ENCODE peak calls at places on chromosome 16, in ten cellular contexts. I is body of pancreas, B is tibial artery, Y is RWPE2, T is WERI-Rb-1, L is Panc1, R is cardiac muscle cell, U is Peyer's patch, M is lower lobe of right lung, X is sigmoid colon. K is an unnamed sample.

GRCh38 chr16:20285993-20286499 is 41.3 kb downstream of the GP2 start:
- DNase-seq in I (no peak), B (no peak), Y (no peak), T (no peak), L (no peak), R (no peak), U (no peak), M (no peak), X (no peak), K (no peak)

GRCh38 chr16:28292731-28293588 is 635 bp downstream of the SBK1 start:
- DNase-seq in I (peak; percentile 48), B (no peak), Y (no peak), T (peak; percentile 65), L (no peak), R (peak; percentile 57), U (no peak), M (no peak), X (no peak), K (no peak)

GRCh38 chr16:2514333-2515179 is 804 bp downstream of the ATP6V0C start:
- DNase-seq in I (peak; percentile 48), B (no peak), Y (no peak), T (no peak), L (no peak), R (no peak), U (peak; percentile 60), M (no peak), X (peak; percentile 77), K (no peak)

GRCh38 chr16:14559809-14560227 is 70.2 kb downstream of the PARN start:
- DNase-seq in I (peak; percentile 35), B (peak; percentile 54), Y (no peak), T (no peak), L (no peak), R (no peak), U (no peak), M (peak; percentile 68), X (no peak), K (no peak)

GRCh38 chr16:84559311-84559932 is 55.0 kb upstream of the MEAK7 start:
- DNase-seq in I (no peak), B (no peak), Y (no peak), T (no peak), L (no peak), R (no peak), U (no peak), M (no peak), X (no peak), K (no peak)

GRCh38 chr16:80577485-80578280 is 36.9 kb downstream of the DYNLRB2 start:
- DNase-seq in I (peak; percentile 56), B (no peak), Y (no peak), T (no peak), L (no peak), R (no peak), U (no peak), M (no peak), X (no peak), K (no peak)

GRCh38 chr16:47247691-47248090 is 103.9 kb upstream of the NETO2 start:
- DNase-seq in I (no peak), B (no peak), Y (no peak), T (no peak), L (no peak), R (no peak), U (no peak), M (no peak), X (no peak), K (no peak)

GRCh38 chr16:20747030-20747816 is 5.6 kb upstream of the THUMPD1 start:
- DNase-seq in I (no peak), B (no peak), Y (no peak), T (no peak), L (no peak), R (no peak), U (no peak), M (no peak), X (no peak), K (no peak)

GRCh38 chr16:58421529-58421928 is 29.3 kb downstream of the GINS3 start:
- DNase-seq in I (no peak), B (no peak), Y (no peak), T (no peak), L (no peak), R (peak; percentile 25), U (no peak), M (no peak), X (no peak), K (no peak)

GRCh38 chr16:3088925-3089716 is 10.0 kb downstream of the ZSCAN10 start:
- DNase-seq in I (no peak), B (no peak), Y (no peak), T (no peak), L (no peak), R (no peak), U (no peak), M (peak; percentile 72), X (no peak), K (no peak)

GRCh38 chr16:59188029-59188428 is 453.9 kb upstream of the GOT2 start:
- DNase-seq in I (no peak), B (no peak), Y (no peak), T (no peak), L (no peak), R (no peak), U (no peak), M (no peak), X (no peak), K (no peak)

GRCh38 chr16:65779196-65779595 is 587.3 kb upstream of the CDH5 start:
- DNase-seq in I (no peak), B (peak; percentile 33), Y (no peak), T (no peak), L (no peak), R (no peak), U (no peak), M (no peak), X (no peak), K (no peak)

DNA sequence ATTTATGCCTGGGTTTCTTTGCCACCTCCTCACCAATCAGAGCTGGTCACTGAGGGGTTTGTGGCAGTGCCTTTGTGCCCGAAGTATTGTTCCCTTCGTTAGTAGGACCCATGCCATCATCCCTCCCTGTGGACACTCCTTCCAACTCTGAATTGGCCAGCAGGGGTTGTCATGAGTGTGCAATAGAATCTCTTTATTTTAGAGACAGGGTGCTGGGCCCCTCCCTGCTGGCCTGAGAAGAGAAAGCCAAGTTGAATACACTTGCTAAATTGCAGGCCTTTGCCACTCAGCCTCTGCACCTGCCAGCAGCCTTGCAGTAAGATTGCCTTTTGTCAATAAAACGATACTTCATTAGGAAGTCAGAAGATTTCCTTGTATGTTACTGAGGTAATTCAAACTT is 40.7 kb upstream of the SLC12A3 start:
- DNase-seq in I (no peak), B (no peak), Y (no peak), T (peak; percentile 14), L (no peak), R (no peak), U (no peak), M (peak; percentile 59), X (no peak), K (no peak)
- TF ChIP-seq CTCF in I (no peak), B (no peak), Y (no peak), T (peak; percentile 16), L (no peak), R (peak; percentile 9), U (no peak), M (no peak), X (no peak), K (no peak)

GRCh38 chr16:68298312-68298711 is 12.4 kb downstream of the SLC7A6OS start:
- DNase-seq in I (no peak), B (no peak), Y (no peak), T (no peak), L (no peak), R (no peak), U (no peak), M (no peak), X (no peak), K (no peak)
- H3K27ac ChIP-seq in I (no peak overlapping the region), B (peak overlapping the region; percentile 39), Y (peak overlapping the region; percentile 59), T (no peak overlapping the region), L (no peak overlapping the region), R (peak overlapping the region; percentile 16), U (no peak overlapping the region), M (no peak overlapping the region), X (peak overlapping the region; percentile 61), K (no peak overlapping the region)

DNA sequence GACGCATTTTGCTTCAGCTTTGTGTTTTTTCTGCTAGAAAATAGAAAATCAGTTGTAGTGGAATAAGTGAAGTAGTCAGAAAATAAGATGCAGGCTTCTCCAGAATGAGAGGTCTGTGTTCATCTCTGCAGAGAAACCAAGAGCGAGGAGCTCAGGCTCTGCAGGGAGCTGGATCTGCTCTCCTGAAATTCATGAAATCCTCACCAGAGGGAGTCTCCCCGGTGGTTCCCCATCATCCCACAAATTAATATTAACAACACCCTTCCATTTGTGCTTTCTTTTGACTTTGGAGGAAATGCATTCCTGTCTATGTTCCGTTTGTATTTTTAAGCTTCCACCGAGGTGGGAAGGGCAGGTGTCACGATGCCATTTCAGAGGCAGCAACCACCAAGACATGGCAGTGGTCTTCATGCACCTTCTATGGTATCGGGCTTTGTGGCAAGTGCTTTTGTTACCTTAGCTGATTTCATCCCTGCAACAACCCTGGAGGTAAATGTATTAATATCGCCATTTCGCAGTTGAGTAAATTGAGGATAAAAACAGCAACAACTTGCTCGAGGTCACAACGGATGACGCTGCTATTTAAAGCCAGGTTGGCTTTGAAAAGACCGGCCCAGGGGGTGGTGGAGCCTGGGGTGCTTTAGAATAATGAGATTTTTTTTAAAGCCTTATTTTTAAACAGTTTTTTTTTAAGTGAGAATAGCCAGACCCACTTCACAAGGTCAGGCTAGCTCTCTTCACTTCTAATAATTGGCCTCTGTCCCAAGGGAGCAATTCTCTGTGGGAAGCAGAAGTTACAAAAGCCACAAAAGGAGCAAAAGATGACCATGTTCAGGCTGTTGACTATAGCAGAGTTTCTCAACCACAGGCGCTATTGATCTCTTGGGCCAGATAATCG is 367.6 kb upstream of the ERCC4 start:
- DNase-seq in I (no peak), B (no peak), Y (no peak), T (no peak), L (no peak), R (no peak), U (no peak), M (no peak), X (no peak), K (no peak)
- TF ChIP-seq CTCF in I (no peak), B (no peak), Y (no peak), T (no peak), L (no peak), R (no peak), U (no peak), M (no peak), X (no peak), K (no peak)

GRCh38 chr16:75236232-75236631 is 15.2 kb downstream of the BCAR1 start:
- DNase-seq in I (no peak), B (no peak), Y (no peak), T (no peak), L (no peak), R (no peak), U (no peak), M (no peak), X (no peak), K (no peak)

GRCh38 chr16:75234856-75235696 is 16.3 kb downstream of the CTRB1 start:
- DNase-seq in I (peak; percentile 29), B (no peak), Y (no peak), T (peak; percentile 9), L (no peak), R (no peak), U (no peak), M (no peak), X (peak; percentile 70), K (no peak)

GRCh38 chr16:75237398-75238131 is 13.9 kb downstream of the BCAR1 start:
- DNase-seq in I (no peak), B (no peak), Y (no peak), T (peak; percentile 6), L (no peak), R (no peak), U (no peak), M (peak; percentile 47), X (peak; percentile 64), K (no peak)

GRCh38 chr16:75236736-75237397 is 14.6 kb downstream of the BCAR1 start:
- DNase-seq in I (no peak), B (no peak), Y (no peak), T (peak; percentile 7), L (no peak), R (no peak), U (no peak), M (no peak), X (no peak), K (no peak)

GRCh38 chr16:75235721-75236193 is 15.7 kb downstream of the BCAR1 start:
- DNase-seq in I (no peak), B (no peak), Y (no peak), T (peak; percentile 7), L (no peak), R (no peak), U (no peak), M (peak; percentile 47), X (peak; percentile 70), K (no peak)
- H3K27ac ChIP-seq in I (no peak overlapping the region), B (peak overlapping the region; percentile 99), Y (no peak overlapping the region), T (no peak overlapping the region), L (no peak overlapping the region), R (peak overlapping the region; percentile 95), U (no peak overlapping the region), M (no peak overlapping the region), X (no peak overlapping the region), K (no peak overlapping the region)